ENCODE peak calls at places on chromosomes 5 and 9, in four cellular contexts. D, O, R and T are unnamed samples.

GRCh38 chr5:10539685-10539998 is 24.2 kb upstream of the ANKRD33B start:
- DNase-seq in D (peak), O (peak), R (no peak), T (no peak)

GRCh38 chr5:6510132-6510531 is 61.5 kb downstream of the UBE2QL1 start:
- DNase-seq in D (no peak), O (no peak), R (no peak), T (no peak)

GRCh38 chr5:172772112-172772906 is 1.3 kb upstream of the DUSP1 start:
- DNase-seq in D (peak), O (peak), R (peak), T (peak)

GRCh38 chr5:134451618-134452505 is 40.2 kb upstream of the CDKN2AIPNL start:
- DNase-seq in D (peak), O (peak), R (no peak), T (peak)

GRCh38 chr5:172453986-172454354 is 355 bp downstream of the SH3PXD2B start:
- DNase-seq in D (peak), O (no peak), R (no peak), T (peak)

GRCh38 chr9:2040828-2041227 is 25.7 kb downstream of the SMARCA2 start:
- DNase-seq in D (no peak), O (no peak), R (no peak), T (no peak)

GRCh38 chr5:109876941-109877669 is 187.4 kb downstream of the MAN2A1 start:
- DNase-seq in D (peak), O (peak), R (no peak), T (no peak)

GRCh38 chr5:133942589-133943474 is 25.6 kb downstream of the C5orf15 start:
- DNase-seq in D (no peak), O (no peak), R (no peak), T (no peak)

GRCh38 chr9:125125523-125125922 is 17.8 kb downstream of the SCAI start:
- DNase-seq in D (peak), O (no peak), R (no peak), T (no peak)

GRCh38 chr5:100505984-100506670 is 29.0 kb upstream of the FAM174A start:
- DNase-seq in D (peak), O (peak), R (no peak), T (no peak)

GRCh38 chr9:75903785-75904360 is 13.4 kb downstream of the PCSK5 start:
- DNase-seq in D (peak), O (peak), R (no peak), T (no peak)

GRCh38 chr5:166710275-166710674 is 1581.2 kb upstream of the WWC1 start:
- DNase-seq in D (peak), O (no peak), R (no peak), T (no peak)

GRCh38 chr5:148860599-148860998 is 34.2 kb downstream of the ADRB2 start:
- DNase-seq in D (no peak), O (no peak), R (no peak), T (no peak)

GRCh38 chr5:133932441-133933168 is 35.8 kb downstream of the C5orf15 start:
- DNase-seq in D (no peak), O (no peak), R (no peak), T (no peak)

GRCh38 chr5:13987843-13988464 is 43.5 kb upstream of the DNAH5 start:
- DNase-seq in D (peak), O (peak), R (no peak), T (no peak)

GRCh38 chr9:125409637-125410521 is 148.3 kb downstream of the GAPVD1 start:
- DNase-seq in D (peak), O (no peak), R (peak), T (no peak)

GRCh38 chr5:56345352-56345751 is 112.2 kb upstream of the ANKRD55 start:
- DNase-seq in D (no peak), O (no peak), R (no peak), T (no peak)

GRCh38 chr5:69024241-69024651 is 69.6 kb upstream of the SLC30A5 start:
- DNase-seq in D (peak), O (peak), R (no peak), T (no peak)

GRCh38 chr5:72556351-72557146 is 49.3 kb upstream of the ZNF366 start:
- DNase-seq in D (peak), O (peak), R (peak), T (peak)

GRCh38 chr9:134396825-134397224 is 70.6 kb downstream of the RXRA start:
- DNase-seq in D (no peak), O (no peak), R (peak), T (no peak)

GRCh38 chr5:4938941-4939546 is 201.1 kb upstream of the ADAMTS16 start:
- DNase-seq in D (no peak), O (no peak), R (no peak), T (no peak)

GRCh38 chr5:125559296-125559695 is 812.9 kb upstream of the ZNF608 start:
- DNase-seq in D (peak), O (peak), R (no peak), T (no peak)

GRCh38 chr9:95433096-95433852 is 83.5 kb downstream of the PTCH1 start:
- DNase-seq in D (no peak), O (no peak), R (no peak), T (no peak)

DNA sequence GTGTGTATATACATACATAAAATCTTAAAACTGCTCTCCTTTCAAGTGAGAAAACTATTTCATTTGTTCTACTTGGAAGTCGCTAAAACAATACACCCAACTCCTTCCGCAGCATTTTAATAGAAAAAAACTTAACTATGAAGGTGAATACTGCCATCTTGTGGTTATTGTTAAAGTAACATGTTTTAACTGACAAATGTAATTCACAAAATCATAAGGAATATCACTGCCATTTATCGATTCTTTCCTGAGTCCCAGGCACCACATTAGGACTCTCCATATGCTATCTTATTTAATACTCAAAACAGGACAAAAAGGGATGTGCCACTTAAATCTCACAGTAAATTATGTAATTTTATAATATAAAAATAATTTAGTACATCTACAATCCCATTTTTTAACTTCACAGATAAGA is 130.5 kb upstream of the ITGA1 start:
- DNase-seq in D (peak), O (peak), R (no peak), T (no peak)
- TF ChIP-seq CTCF in D (peak), O (peak), R (peak), T (peak)

DNA sequence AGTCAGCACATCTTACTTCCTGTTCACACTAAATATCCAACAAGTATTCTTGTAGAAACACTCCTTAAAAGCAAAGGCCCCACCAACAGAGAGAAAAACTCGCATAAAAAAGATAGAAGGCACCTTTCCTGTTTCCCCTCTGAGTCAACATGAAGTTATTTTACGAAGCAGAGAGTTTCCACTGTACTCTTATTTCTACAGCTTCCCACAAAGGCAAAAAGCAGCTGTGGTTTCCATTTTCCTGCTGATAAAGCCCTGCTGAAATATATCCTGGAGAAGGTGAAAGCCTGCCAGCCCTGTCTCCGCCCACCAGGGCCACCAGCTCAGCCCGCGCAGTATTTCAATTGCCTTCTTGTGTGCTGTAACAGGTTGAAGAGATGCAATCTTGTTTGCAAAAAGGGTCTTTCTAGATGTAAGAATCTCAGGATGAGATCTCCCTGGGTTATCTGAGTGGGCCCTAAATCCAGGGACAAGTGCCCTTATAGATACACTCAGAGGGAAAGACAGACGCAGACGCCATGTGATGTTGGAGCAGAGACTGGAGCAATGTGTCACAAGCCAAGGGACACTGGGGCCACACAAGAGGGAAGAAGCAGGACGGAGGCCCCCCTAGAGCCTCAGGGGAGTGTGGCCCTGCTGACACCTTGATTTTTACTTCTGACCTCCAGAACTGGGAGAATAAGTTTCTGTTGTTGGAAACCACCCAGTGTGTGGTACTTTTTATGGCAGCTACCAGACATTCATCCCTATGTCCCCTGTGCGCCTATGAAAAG is 19.9 kb downstream of the SEMA4D start:
- DNase-seq in D (peak), O (peak), R (peak), T (no peak)
- H3K4me3 ChIP-seq in D (no peak), O (no peak), R (peak), T (no peak)

GRCh38 chr5:93789173-93790070 is 48.0 kb upstream of the POU5F2 start:
- DNase-seq in D (peak), O (peak), R (no peak), T (no peak)
- TF ChIP-seq CTCF in D (no peak), O (no peak), R (no peak), T (no peak)

DNA sequence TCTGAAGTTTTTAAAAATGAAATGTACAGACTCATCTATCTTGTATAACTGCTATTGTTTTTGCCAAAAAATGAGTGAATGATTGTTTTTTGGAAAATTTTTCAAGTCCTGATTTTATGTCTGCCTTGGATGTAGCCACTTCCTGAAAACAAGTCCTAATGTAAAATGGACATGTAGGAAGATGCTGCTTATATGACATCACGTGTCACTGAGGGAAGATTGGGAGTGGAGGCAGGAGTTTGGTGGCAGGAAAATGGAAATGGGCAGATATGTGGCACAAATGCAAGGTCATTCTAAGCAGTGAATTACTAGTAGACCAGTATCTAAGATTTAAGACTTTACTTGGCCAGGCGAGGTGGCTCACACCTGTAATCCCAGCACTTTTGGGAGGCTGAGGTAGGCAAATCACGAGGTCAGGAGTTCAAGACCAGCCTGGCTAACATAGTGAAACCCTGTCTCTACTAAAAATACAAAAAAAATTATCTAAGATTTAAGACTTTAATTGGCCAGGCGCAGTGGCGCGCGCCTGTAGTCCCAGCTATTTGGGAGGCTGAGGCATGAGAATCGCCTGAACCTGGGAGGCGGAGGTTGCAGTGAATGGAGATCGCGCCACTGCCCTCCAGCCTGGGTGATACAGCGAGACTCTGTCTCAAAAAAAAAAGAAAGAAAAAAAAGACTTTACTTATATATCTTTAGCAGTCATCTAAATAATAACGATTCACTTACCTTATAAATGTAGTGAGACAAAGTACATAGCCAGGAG is 3.4 kb downstream of the DAPK1 start:
- DNase-seq in D (no peak), O (no peak), R (no peak), T (no peak)
- H3K4me3 ChIP-seq in D (no peak), O (no peak), R (no peak), T (no peak)

GRCh38 chr5:88662801-88663360 is 220.1 kb downstream of the MEF2C start:
- DNase-seq in D (peak), O (no peak), R (no peak), T (no peak)

GRCh38 chr5:88665750-88666215 is 217.2 kb downstream of the MEF2C start:
- DNase-seq in D (peak), O (no peak), R (no peak), T (no peak)

GRCh38 chr5:88664630-88665029 is 218.4 kb downstream of the MEF2C start:
- DNase-seq in D (no peak), O (no peak), R (no peak), T (no peak)

GRCh38 chr5:88661870-88662207 is 221.1 kb downstream of the MEF2C start:
- DNase-seq in D (no peak), O (no peak), R (no peak), T (no peak)

DNA sequence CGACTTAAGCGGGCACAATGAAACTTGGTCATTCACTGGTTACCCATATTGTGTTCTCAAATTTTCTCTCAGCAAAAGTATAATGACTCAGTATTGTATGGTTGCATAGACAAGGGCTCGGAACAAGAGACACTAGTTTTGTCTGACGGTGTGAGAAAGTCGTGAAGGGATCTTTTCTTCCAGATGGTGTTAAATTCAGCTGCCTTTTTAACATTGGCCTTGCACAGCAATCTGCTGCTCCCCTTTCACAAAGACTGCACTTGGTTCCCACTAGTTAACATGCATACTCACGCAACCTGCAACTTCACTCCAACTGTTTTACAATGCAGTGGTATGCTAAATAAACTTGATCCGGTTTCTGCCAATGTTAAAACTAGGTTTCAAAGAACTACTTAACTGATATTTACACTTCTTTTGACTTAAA is 219.2 kb downstream of the MEF2C start:
- DNase-seq in D (peak), O (no peak), R (no peak), T (no peak)
- TF ChIP-seq CTCF in D (no peak), O (no peak), R (no peak), T (no peak)

GRCh38 chr5:87020099-87020934 is 247.4 kb upstream of the RASA1 start:
- DNase-seq in D (peak), O (peak), R (peak), T (peak)
- H3K4me3 ChIP-seq in D (no peak), O (peak), R (no peak), T (peak)

GRCh38 chr9:128809831-128810230 is 8.5 kb upstream of the ENDOG start:
- DNase-seq in D (no peak), O (no peak), R (no peak), T (no peak)
- TF ChIP-seq CTCF in D (no peak), O (no peak), R (no peak), T (no peak)

DNA sequence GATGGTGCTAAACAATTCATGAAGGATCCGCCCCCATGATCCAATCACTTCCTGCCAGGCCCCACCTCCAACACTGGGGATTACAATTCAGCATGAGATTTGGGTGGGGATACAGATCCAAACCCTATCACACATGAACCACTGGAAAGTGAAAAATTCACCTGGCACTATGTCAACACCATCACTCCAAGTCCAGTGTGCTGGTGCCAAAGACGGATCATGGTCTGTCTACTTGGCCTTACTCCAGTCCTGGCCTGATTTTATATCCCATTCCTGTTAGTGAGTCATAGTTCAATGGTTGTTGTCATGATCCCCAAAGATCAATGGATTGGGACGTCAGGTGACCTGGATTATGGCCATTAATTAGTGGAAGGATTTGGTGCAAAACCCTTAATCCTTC is 147.4 kb upstream of the RPS23 start:
- DNase-seq in D (peak), O (peak), R (no peak), T (no peak)
- H3K4me3 ChIP-seq in D (no peak), O (no peak), R (no peak), T (no peak)

GRCh38 chr9:4258321-4259093 is 41.4 kb downstream of the GLIS3 start:
- DNase-seq in D (peak), O (peak), R (no peak), T (no peak)

GRCh38 chr9:4262735-4263141 is 37.1 kb downstream of the GLIS3 start:
- DNase-seq in D (peak), O (peak), R (no peak), T (no peak)

GRCh38 chr9:4259489-4259888 is 40.4 kb downstream of the GLIS3 start:
- DNase-seq in D (no peak), O (no peak), R (no peak), T (no peak)

GRCh38 chr9:4266602-4267001 is 33.3 kb downstream of the GLIS3 start:
- DNase-seq in D (no peak), O (peak), R (no peak), T (no peak)

DNA sequence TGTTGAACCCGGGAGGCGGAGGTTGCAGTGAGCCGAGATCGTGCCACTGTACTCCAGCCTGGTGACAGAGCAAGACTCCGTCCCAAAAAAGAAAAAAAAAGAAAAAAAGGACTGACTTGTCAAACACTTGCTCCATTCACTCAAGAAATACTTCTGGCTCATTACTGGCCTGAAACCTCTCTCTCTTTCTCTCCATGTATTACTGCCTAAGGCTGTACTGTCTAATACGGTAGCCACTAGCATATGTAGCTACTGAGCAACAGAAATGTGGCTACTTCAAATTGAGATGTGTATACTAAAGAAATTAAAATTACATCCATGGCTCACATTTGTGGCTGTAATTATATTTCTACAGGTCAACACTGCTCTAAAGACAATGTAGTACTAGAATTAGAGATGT is 39.2 kb downstream of the GLIS3 start:
- DNase-seq in D (no peak), O (no peak), R (no peak), T (no peak)
- TF ChIP-seq CTCF in D (no peak), O (no peak), R (no peak), T (no peak)

GRCh38 chr5:132747693-132748440 is 641 bp downstream of the CCNI2 start:
- DNase-seq in D (no peak), O (no peak), R (peak), T (no peak)
- H3K4me3 ChIP-seq in D (no peak), O (no peak), R (peak), T (peak)